ENCODE peak calls at places on chromosomes 16 and 17, in eight cellular contexts. F is stomach; U is RWPE1; L is activated CD4-positive, CD25-positive, alpha-beta regulatory T cell treated with anti-CD3 and anti-CD28 coated beads, Interleukin-2, amount 50 U/mL, for 16 hours; P is AG10803; D is brain microvascular endothelial cell; J is ovary; R is SW480. O is an unnamed sample.
A peak's percentile ranks its signal among the peaks of the same experiment; 100 is the strongest.

GRCh38 chr16:3961449-3961849 is 80.9 kb upstream of the CREBBP start:
- DNase-seq in F (no peak), U (no peak), L (no peak), P (peak; percentile 58), D (peak; percentile 39), J (no peak), R (peak; percentile 72), O (no peak)

GRCh38 chr17:74635418-74635817 is 11.9 kb upstream of the CD300E start:
- DNase-seq in F (no peak), U (no peak), L (no peak), P (no peak), D (no peak), J (no peak), R (no peak), O (peak; percentile 11)

GRCh38 chr16:15897834-15898254 is 9.4 kb upstream of the CEP20 start:
- DNase-seq in F (no peak), U (no peak), L (no peak), P (peak; percentile 65), D (peak; percentile 23), J (no peak), R (no peak), O (peak; percentile 70)

GRCh38 chr16:10964891-10965326 is 20.5 kb downstream of the CLEC16A start:
- DNase-seq in F (no peak), U (no peak), L (peak; percentile 58), P (no peak), D (no peak), J (no peak), R (peak; percentile 70), O (no peak)

GRCh38 chr16:51815527-51815926 is 664.5 kb upstream of the SALL1 start:
- DNase-seq in F (no peak), U (no peak), L (no peak), P (no peak), D (peak; percentile 66), J (no peak), R (no peak), O (no peak)

GRCh38 chr17:16521070-16521727 is 29.2 kb upstream of the LRRC75A start:
- DNase-seq in F (peak; percentile 77), U (peak; percentile 88), L (peak; percentile 23), P (peak; percentile 90), D (peak; percentile 74), J (peak; percentile 80), R (peak; percentile 90), O (peak; percentile 91)

GRCh38 chr16:23060458-23061320 is 88.6 kb downstream of the USP31 start:
- DNase-seq in F (peak; percentile 79), U (peak; percentile 75), L (peak; percentile 16), P (peak; percentile 68), D (peak; percentile 76), J (peak; percentile 61), R (peak; percentile 60), O (peak; percentile 74)

GRCh38 chr17:15651583-15652110 is 32.1 kb upstream of the FBXW10B start:
- DNase-seq in F (peak; percentile 91), U (peak; percentile 92), L (no peak), P (peak; percentile 99), D (peak; percentile 99), J (peak; percentile 85), R (peak; percentile 99), O (peak; percentile 97)

GRCh38 chr16:49399594-49400364 is 26.2 kb downstream of the C16orf78 start:
- DNase-seq in F (no peak), U (no peak), L (no peak), P (no peak), D (no peak), J (no peak), R (no peak), O (no peak)

GRCh38 chr16:82146957-82147356 is 23.1 kb downstream of the MPHOSPH6 start:
- DNase-seq in F (no peak), U (no peak), L (no peak), P (no peak), D (no peak), J (no peak), R (no peak), O (no peak)

GRCh38 chr17:5631958-5632357 is 47.6 kb upstream of the NLRP1 start:
- DNase-seq in F (no peak), U (no peak), L (no peak), P (no peak), D (no peak), J (no peak), R (no peak), O (no peak)

GRCh38 chr17:43760254-43760852 is 1.8 kb upstream of the SOST start:
- DNase-seq in F (peak; percentile 96), U (peak; percentile 96), L (peak; percentile 74), P (peak; percentile 88), D (peak; percentile 90), J (peak; percentile 91), R (peak; percentile 84), O (peak; percentile 88)

GRCh38 chr16:47644166-47644565 is 183.0 kb downstream of the PHKB start:
- DNase-seq in F (peak; percentile 28), U (peak; percentile 3), L (no peak), P (peak; percentile 87), D (peak; percentile 96), J (no peak), R (no peak), O (peak; percentile 7)

GRCh38 chr16:9357829-9358228 is 266.4 kb downstream of the HAPSTR1 start:
- DNase-seq in F (no peak), U (no peak), L (no peak), P (no peak), D (no peak), J (no peak), R (no peak), O (no peak)

GRCh38 chr17:78013683-78014467 is 55.4 kb downstream of the TNRC6C start:
- DNase-seq in F (peak; percentile 40), U (peak; percentile 49), L (peak; percentile 28), P (peak; percentile 81), D (peak; percentile 65), J (peak; percentile 31), R (peak; percentile 59), O (peak; percentile 68)

GRCh38 chr16:31201511-31202401 is 804 bp downstream of the PYCARD start:
- DNase-seq in F (peak; percentile 47), U (peak; percentile 45), L (no peak), P (no peak), D (no peak), J (peak; percentile 46), R (peak; percentile 39), O (no peak)

GRCh38 chr17:64186171-64187092 is 56.5 kb upstream of the ERN1 start:
- DNase-seq in F (no peak), U (no peak), L (no peak), P (no peak), D (no peak), J (no peak), R (no peak), O (no peak)

GRCh38 chr17:63480826-63481487 is 4.1 kb downstream of the ACE start:
- DNase-seq in F (no peak), U (no peak), L (no peak), P (no peak), D (no peak), J (no peak), R (no peak), O (no peak)

GRCh38 chr17:11948791-11949190 is 48.5 kb downstream of the ZNF18 start:
- DNase-seq in F (no peak), U (peak; percentile 76), L (no peak), P (peak; percentile 65), D (peak; percentile 24), J (peak; percentile 49), R (no peak), O (no peak)

GRCh38 chr17:6627019-6627418 is 13.5 kb downstream of the KIAA0753 start:
- DNase-seq in F (no peak), U (no peak), L (no peak), P (peak; percentile 21), D (no peak), J (no peak), R (no peak), O (peak; percentile 53)

GRCh38 chr16:27226976-27227705 is 23.8 kb downstream of the KDM8 start:
- DNase-seq in F (no peak), U (no peak), L (no peak), P (no peak), D (no peak), J (no peak), R (no peak), O (no peak)

GRCh38 chr17:5220074-5220473 is 14.6 kb downstream of the SCIMP start:
- DNase-seq in F (no peak), U (no peak), L (no peak), P (no peak), D (no peak), J (no peak), R (no peak), O (no peak)

GRCh38 chr16:57497121-57497520 is 10.8 kb upstream of the DOK4 start:
- DNase-seq in F (no peak), U (no peak), L (no peak), P (no peak), D (no peak), J (no peak), R (no peak), O (no peak)

GRCh38 chr16:85988723-85989313 is 89.9 kb downstream of the IRF8 start:
- DNase-seq in F (no peak), U (no peak), L (no peak), P (no peak), D (no peak), J (no peak), R (no peak), O (no peak)

GRCh38 chr17:13346081-13346533 is 255.6 kb downstream of the HS3ST3A1 start:
- DNase-seq in F (no peak), U (peak; percentile 51), L (no peak), P (peak; percentile 97), D (peak; percentile 98), J (no peak), R (peak; percentile 98), O (peak; percentile 69)

GRCh38 chr17:13362341-13363122 is 239.2 kb downstream of the HS3ST3A1 start:
- DNase-seq in F (no peak), U (no peak), L (no peak), P (peak; percentile 60), D (peak; percentile 76), J (no peak), R (peak; percentile 24), O (peak; percentile 50)

GRCh38 chr16:1895068-1895467 is 23.1 kb upstream of the MEIOB start:
- DNase-seq in F (no peak), U (no peak), L (no peak), P (no peak), D (no peak), J (no peak), R (no peak), O (no peak)

GRCh38 chr17:82911822-82912221 is 72.0 kb upstream of the ZNF750 start:
- DNase-seq in F (no peak), U (no peak), L (no peak), P (no peak), D (no peak), J (no peak), R (no peak), O (no peak)

GRCh38 chr16:67878232-67878631 is 5.4 kb downstream of the EDC4 start:
- DNase-seq in F (no peak), U (no peak), L (no peak), P (no peak), D (no peak), J (no peak), R (no peak), O (no peak)

GRCh38 chr17:65449495-65449894 is 112.0 kb downstream of the AXIN2 start:
- DNase-seq in F (no peak), U (no peak), L (no peak), P (no peak), D (no peak), J (no peak), R (peak; percentile 68), O (no peak)

GRCh38 chr17:73770115-73770848 is 126.0 kb upstream of the SDK2 start:
- DNase-seq in F (peak; percentile 81), U (peak; percentile 82), L (no peak), P (peak; percentile 88), D (peak; percentile 69), J (peak; percentile 28), R (peak; percentile 17), O (peak; percentile 56)

GRCh38 chr16:28596840-28597691 is at the start of gene SULT1A2:
- DNase-seq in F (peak; percentile 60), U (peak; percentile 30), L (no peak), P (no peak), D (no peak), J (no peak), R (peak; percentile 85), O (peak; percentile 81)

GRCh38 chr17:50708050-50709000 is 611 bp upstream of the ANKRD40 start:
- DNase-seq in F (no peak), U (no peak), L (no peak), P (peak; percentile 32), D (no peak), J (no peak), R (no peak), O (peak; percentile 14)